ENCODE peak calls at places on chromosomes 4 and X, in four cellular contexts. H, F, I and Y are unnamed samples.

GRCh38 chr4:158020734-158021346 is 152.0 kb downstream of the GASK1B start:
- DNase-seq in F (no peak), I (no peak), H (peak; percentile 47), Y (no peak)

GRCh38 chr4:118985170-118986000 is 96.7 kb downstream of the SYNPO2 start:
- DNase-seq in H (no peak), F (no peak), I (no peak), Y (no peak)

GRCh38 chrX:16649858-16650257 is at the start of gene S100G:
- DNase-seq in F (no peak), I (no peak), H (no peak), Y (no peak)

GRCh38 chr4:17521595-17521994 is 6.6 kb downstream of the CLRN2 start:
- DNase-seq in I (no peak), F (no peak), H (no peak), Y (no peak)

GRCh38 chr4:95215991-95216605 is 332.7 kb downstream of the UNC5C start:
- DNase-seq in H (no peak), I (no peak), F (no peak), Y (no peak)

GRCh38 chrX:54076903-54077302 is 32.6 kb upstream of the PHF8 start:
- DNase-seq in F (no peak), I (no peak), H (no peak), Y (no peak)

GRCh38 chrX:129777218-129777768 is 2.5 kb upstream of the SASH3 start:
- DNase-seq in I (no peak), F (no peak), H (no peak), Y (no peak)

GRCh38 chr4:112284662-112285411 is 867 bp downstream of the TIFA start:
- DNase-seq in H (no peak), I (no peak), F (no peak), Y (no peak)

GRCh38 chr4:112181358-112182000 is 36.2 kb downstream of the FAM241A start:
- DNase-seq in I (no peak), F (no peak), H (no peak), Y (no peak)